ENCODE peak calls at places on chromosome 12, in eight cellular contexts. One of them, this sample, is unnamed.

GRCh38 chr12:12156116-12156515 is 85.4 kb downstream of the BCL2L14 start:
- ATAC-seq in HepG2: no peak
- ATAC-seq in SK-N-SH treated with all-trans-retinoic acid at 6 μM for 48 hours: no peak
- ATAC-seq in GM12878: no peak
- ATAC-seq in Right ventricle myocardium inferior: no peak
- ATAC-seq in naive thymus-derived CD4-positive, alpha-beta T cell: no peak
- ATAC-seq in psoas muscle: no peak
- ATAC-seq in heart left ventricle: no peak
- ATAC-seq in this sample: no peak

GRCh38 chr12:8780389-8780788 is 42.0 kb upstream of the A2ML1 start:
- ATAC-seq in HepG2: peak
- ATAC-seq in SK-N-SH treated with all-trans-retinoic acid at 6 μM for 48 hours: peak
- ATAC-seq in GM12878: peak
- ATAC-seq in Right ventricle myocardium inferior: peak
- ATAC-seq in naive thymus-derived CD4-positive, alpha-beta T cell: no peak
- ATAC-seq in psoas muscle: no peak
- ATAC-seq in heart left ventricle: peak
- ATAC-seq in this sample: no peak

GRCh38 chr12:89213139-89213538 is 139.2 kb downstream of the DUSP6 start:
- ATAC-seq in HepG2: no peak
- ATAC-seq in SK-N-SH treated with all-trans-retinoic acid at 6 μM for 48 hours: no peak
- ATAC-seq in GM12878: no peak
- ATAC-seq in Right ventricle myocardium inferior: no peak
- ATAC-seq in naive thymus-derived CD4-positive, alpha-beta T cell: no peak
- ATAC-seq in psoas muscle: no peak
- ATAC-seq in heart left ventricle: no peak
- ATAC-seq in this sample: no peak

GRCh38 chr12:54522213-54522612 is 24.7 kb downstream of the NCKAP1L start:
- ATAC-seq in HepG2: no peak
- ATAC-seq in SK-N-SH treated with all-trans-retinoic acid at 6 μM for 48 hours: no peak
- ATAC-seq in GM12878: no peak
- ATAC-seq in Right ventricle myocardium inferior: no peak
- ATAC-seq in naive thymus-derived CD4-positive, alpha-beta T cell: no peak
- ATAC-seq in psoas muscle: no peak
- ATAC-seq in heart left ventricle: no peak
- ATAC-seq in this sample: peak

GRCh38 chr12:32120419-32120818 is 13.8 kb downstream of the BICD1 start:
- ATAC-seq in HepG2: no peak
- ATAC-seq in SK-N-SH treated with all-trans-retinoic acid at 6 μM for 48 hours: no peak
- ATAC-seq in GM12878: peak
- ATAC-seq in Right ventricle myocardium inferior: no peak
- ATAC-seq in naive thymus-derived CD4-positive, alpha-beta T cell: no peak
- ATAC-seq in psoas muscle: no peak
- ATAC-seq in heart left ventricle: no peak
- ATAC-seq in this sample: peak

GRCh38 chr12:66503746-66504145 is 175.1 kb downstream of the GRIP1 start:
- ATAC-seq in HepG2: no peak
- ATAC-seq in SK-N-SH treated with all-trans-retinoic acid at 6 μM for 48 hours: no peak
- ATAC-seq in GM12878: no peak
- ATAC-seq in Right ventricle myocardium inferior: no peak
- ATAC-seq in naive thymus-derived CD4-positive, alpha-beta T cell: no peak
- ATAC-seq in psoas muscle: no peak
- ATAC-seq in heart left ventricle: no peak
- ATAC-seq in this sample: no peak

GRCh38 chr12:28331130-28331529 is 140.9 kb downstream of the CCDC91 start:
- ATAC-seq in HepG2: no peak
- ATAC-seq in SK-N-SH treated with all-trans-retinoic acid at 6 μM for 48 hours: no peak
- ATAC-seq in GM12878: no peak
- ATAC-seq in Right ventricle myocardium inferior: no peak
- ATAC-seq in naive thymus-derived CD4-positive, alpha-beta T cell: no peak
- ATAC-seq in psoas muscle: no peak
- ATAC-seq in heart left ventricle: no peak
- ATAC-seq in this sample: no peak

GRCh38 chr12:66572845-66573244 is 106.0 kb downstream of the GRIP1 start:
- ATAC-seq in HepG2: no peak
- ATAC-seq in SK-N-SH treated with all-trans-retinoic acid at 6 μM for 48 hours: no peak
- ATAC-seq in GM12878: no peak
- ATAC-seq in Right ventricle myocardium inferior: no peak
- ATAC-seq in naive thymus-derived CD4-positive, alpha-beta T cell: no peak
- ATAC-seq in psoas muscle: no peak
- ATAC-seq in heart left ventricle: no peak
- ATAC-seq in this sample: no peak

GRCh38 chr12:46483572-46484395 is 111.2 kb upstream of the SLC38A2 start:
- ATAC-seq in HepG2: peak
- ATAC-seq in SK-N-SH treated with all-trans-retinoic acid at 6 μM for 48 hours: no peak
- ATAC-seq in GM12878: no peak
- ATAC-seq in Right ventricle myocardium inferior: peak
- ATAC-seq in naive thymus-derived CD4-positive, alpha-beta T cell: no peak
- ATAC-seq in psoas muscle: no peak
- ATAC-seq in heart left ventricle: peak
- ATAC-seq in this sample: no peak

GRCh38 chr12:113298861-113299545 is 35.9 kb downstream of the SLC8B1 start:
- ATAC-seq in HepG2: peak
- ATAC-seq in SK-N-SH treated with all-trans-retinoic acid at 6 μM for 48 hours: peak
- ATAC-seq in GM12878: no peak
- ATAC-seq in Right ventricle myocardium inferior: peak
- ATAC-seq in naive thymus-derived CD4-positive, alpha-beta T cell: no peak
- ATAC-seq in psoas muscle: peak
- ATAC-seq in heart left ventricle: peak
- ATAC-seq in this sample: no peak

GRCh38 chr12:25376392-25376791 is 125.7 kb upstream of the KRAS start:
- ATAC-seq in HepG2: no peak
- ATAC-seq in SK-N-SH treated with all-trans-retinoic acid at 6 μM for 48 hours: no peak
- ATAC-seq in GM12878: no peak
- ATAC-seq in Right ventricle myocardium inferior: no peak
- ATAC-seq in naive thymus-derived CD4-positive, alpha-beta T cell: no peak
- ATAC-seq in psoas muscle: no peak
- ATAC-seq in heart left ventricle: no peak
- ATAC-seq in this sample: no peak

This sample was measured in activated T-helper 17 cell treated with anti-CD3 and anti-CD28 coated beads, Interleukin-2, amount 50 U/mL, for 72 hours.